ENCODE peak calls at places on chromosomes 6 and 20, in ten cellular contexts. One of them, this sample, is unnamed.

GRCh38 chr6:109303149-109303548 is 79.1 kb downstream of the CD164 start:
- DNase-seq in iris pigment epithelial cell: peak
- DNase-seq in osteocyte: no peak
- DNase-seq in GDM1: no peak
- DNase-seq in frontal cortex: no peak
- DNase-seq in NCI-H774: no peak
- DNase-seq in NCI-H345: no peak
- DNase-seq in H7: no peak
- DNase-seq in occipital lobe: no peak
- DNase-seq in NCI-H460: no peak
- DNase-seq in this sample: no peak

GRCh38 chr20:19015890-19016465 is 196.5 kb upstream of the SLC24A3 start:
- DNase-seq in iris pigment epithelial cell: no peak
- DNase-seq in osteocyte: peak
- DNase-seq in GDM1: no peak
- DNase-seq in frontal cortex: no peak
- DNase-seq in NCI-H774: no peak
- DNase-seq in NCI-H345: no peak
- DNase-seq in H7: peak
- DNase-seq in occipital lobe: no peak
- DNase-seq in NCI-H460: no peak
- DNase-seq in this sample: no peak

GRCh38 chr6:31060162-31060561 is 49.9 kb downstream of the MUC22 start:
- DNase-seq in iris pigment epithelial cell: no peak
- DNase-seq in osteocyte: no peak
- DNase-seq in GDM1: no peak
- DNase-seq in frontal cortex: no peak
- DNase-seq in NCI-H774: no peak
- DNase-seq in NCI-H345: no peak
- DNase-seq in H7: no peak
- DNase-seq in occipital lobe: no peak
- DNase-seq in NCI-H460: no peak
- DNase-seq in this sample: no peak

GRCh38 chr20:43787937-43788336 is 61.1 kb upstream of the GTSF1L start:
- DNase-seq in iris pigment epithelial cell: no peak
- DNase-seq in osteocyte: no peak
- DNase-seq in GDM1: no peak
- DNase-seq in frontal cortex: no peak
- DNase-seq in NCI-H774: no peak
- DNase-seq in NCI-H345: no peak
- DNase-seq in H7: no peak
- DNase-seq in occipital lobe: no peak
- DNase-seq in NCI-H460: no peak
- DNase-seq in this sample: no peak

GRCh38 chr20:38581013-38581412 is at the start of gene ADIG:
- DNase-seq in iris pigment epithelial cell: no peak
- DNase-seq in osteocyte: no peak
- DNase-seq in GDM1: no peak
- DNase-seq in frontal cortex: peak
- DNase-seq in NCI-H774: no peak
- DNase-seq in NCI-H345: peak
- DNase-seq in H7: no peak
- DNase-seq in occipital lobe: peak
- DNase-seq in NCI-H460: no peak
- DNase-seq in this sample: no peak

GRCh38 chr20:62356143-62356947 is 10.8 kb downstream of the LAMA5 start:
- DNase-seq in iris pigment epithelial cell: no peak
- DNase-seq in osteocyte: no peak
- DNase-seq in GDM1: no peak
- DNase-seq in frontal cortex: no peak
- DNase-seq in NCI-H774: no peak
- DNase-seq in NCI-H345: peak
- DNase-seq in H7: no peak
- DNase-seq in occipital lobe: peak
- DNase-seq in NCI-H460: no peak
- DNase-seq in this sample: no peak

GRCh38 chr20:53331151-53331973 is 262.3 kb downstream of the ZNF217 start:
- DNase-seq in iris pigment epithelial cell: peak
- DNase-seq in osteocyte: no peak
- DNase-seq in GDM1: no peak
- DNase-seq in frontal cortex: no peak
- DNase-seq in NCI-H774: no peak
- DNase-seq in NCI-H345: no peak
- DNase-seq in H7: peak
- DNase-seq in occipital lobe: no peak
- DNase-seq in NCI-H460: peak
- DNase-seq in this sample: no peak

GRCh38 chr6:16956371-16956770 is 145.5 kb upstream of the STMND1 start:
- DNase-seq in iris pigment epithelial cell: no peak
- DNase-seq in osteocyte: no peak
- DNase-seq in GDM1: no peak
- DNase-seq in frontal cortex: no peak
- DNase-seq in NCI-H774: no peak
- DNase-seq in NCI-H345: no peak
- DNase-seq in H7: no peak
- DNase-seq in occipital lobe: no peak
- DNase-seq in NCI-H460: no peak
- DNase-seq in this sample: no peak

GRCh38 chr6:128204621-128205020 is 303.8 kb upstream of the THEMIS start:
- DNase-seq in iris pigment epithelial cell: peak
- DNase-seq in osteocyte: no peak
- DNase-seq in GDM1: no peak
- DNase-seq in frontal cortex: no peak
- DNase-seq in NCI-H774: no peak
- DNase-seq in NCI-H345: no peak
- DNase-seq in H7: no peak
- DNase-seq in occipital lobe: no peak
- DNase-seq in NCI-H460: no peak
- DNase-seq in this sample: no peak

GRCh38 chr20:64080013-64080812 is at the start of gene OPRL1:
- DNase-seq in iris pigment epithelial cell: peak
- DNase-seq in osteocyte: no peak
- DNase-seq in GDM1: no peak
- DNase-seq in frontal cortex: no peak
- DNase-seq in NCI-H774: no peak
- DNase-seq in NCI-H345: no peak
- DNase-seq in H7: peak
- DNase-seq in occipital lobe: no peak
- DNase-seq in NCI-H460: no peak
- DNase-seq in this sample: no peak

GRCh38 chr6:142457638-142458406 is 156.0 kb downstream of the ADGRG6 start:
- DNase-seq in iris pigment epithelial cell: no peak
- DNase-seq in osteocyte: no peak
- DNase-seq in GDM1: no peak
- DNase-seq in frontal cortex: no peak
- DNase-seq in NCI-H774: no peak
- DNase-seq in NCI-H345: no peak
- DNase-seq in H7: no peak
- DNase-seq in occipital lobe: no peak
- DNase-seq in NCI-H460: no peak
- DNase-seq in this sample: no peak

GRCh38 chr20:20430066-20430465 is 62.2 kb downstream of the INSM1 start:
- DNase-seq in iris pigment epithelial cell: no peak
- DNase-seq in osteocyte: no peak
- DNase-seq in GDM1: no peak
- DNase-seq in frontal cortex: no peak
- DNase-seq in NCI-H774: no peak
- DNase-seq in NCI-H345: no peak
- DNase-seq in H7: no peak
- DNase-seq in occipital lobe: no peak
- DNase-seq in NCI-H460: no peak
- DNase-seq in this sample: no peak

GRCh38 chr6:41442800-41443501 is 103.2 kb upstream of the FOXP4 start:
- DNase-seq in iris pigment epithelial cell: peak
- DNase-seq in osteocyte: no peak
- DNase-seq in GDM1: no peak
- DNase-seq in frontal cortex: no peak
- DNase-seq in NCI-H774: no peak
- DNase-seq in NCI-H345: no peak
- DNase-seq in H7: peak
- DNase-seq in occipital lobe: no peak
- DNase-seq in NCI-H460: no peak
- DNase-seq in this sample: no peak

This sample was measured in NCI-H1092.